ENCODE peak calls at places on chromosomes 1 and 21, in seven cellular contexts. X, L, G, U, J, T and A are unnamed samples.
A peak's percentile ranks its signal among the peaks of the same experiment; 100 is the strongest.

GRCh38 chr1:36835696-36836095 is 198.6 kb downstream of the GRIK3 start:
- DNase-seq in X (no peak), L (no peak), G (no peak), U (no peak), J (no peak), T (no peak), A (no peak)

GRCh38 chr1:197083474-197083873 is 16.4 kb upstream of the F13B start:
- DNase-seq in X (no peak), L (no peak), G (no peak), U (no peak), J (no peak), T (no peak), A (no peak)

GRCh38 chr1:21537511-21537931 is 28.3 kb downstream of the ALPL start:
- DNase-seq in X (no peak), L (no peak), G (no peak), U (peak; percentile 64), J (no peak), T (no peak), A (peak; percentile 42)

GRCh38 chr1:111369645-111370044 is 57.9 kb downstream of the OVGP1 start:
- DNase-seq in X (no peak), L (no peak), G (no peak), U (no peak), J (no peak), T (no peak), A (peak; percentile 68)

GRCh38 chr1:226519741-226520598 is 28.6 kb upstream of the STUM start:
- DNase-seq in X (no peak), L (no peak), G (no peak), U (peak; percentile 76), J (no peak), T (no peak), A (no peak)

GRCh38 chr1:168762473-168762872 is 33.5 kb upstream of the DPT start:
- DNase-seq in X (no peak), L (no peak), G (no peak), U (no peak), J (no peak), T (no peak), A (no peak)

GRCh38 chr1:119859647-119860046 is 36.7 kb downstream of the ADAM30 start:
- DNase-seq in X (no peak), L (peak; percentile 16), G (no peak), U (no peak), J (peak; percentile 73), T (no peak), A (no peak)

GRCh38 chr1:181394766-181395165 is 88.6 kb upstream of the CACNA1E start:
- DNase-seq in X (no peak), L (no peak), G (no peak), U (no peak), J (no peak), T (no peak), A (no peak)

GRCh38 chr1:45843474-45843905 is 40.1 kb downstream of the MAST2 start:
- DNase-seq in X (no peak), L (peak; percentile 27), G (no peak), U (no peak), J (peak; percentile 87), T (no peak), A (no peak)

GRCh38 chr1:8096105-8097011 is 70.2 kb upstream of the ERRFI1 start:
- DNase-seq in X (no peak), L (peak; percentile 67), G (no peak), U (no peak), J (peak; percentile 81), T (no peak), A (no peak)

GRCh38 chr1:202291961-202292712 is 49.6 kb downstream of the UBE2T start:
- DNase-seq in X (no peak), L (peak; percentile 43), G (no peak), U (no peak), J (peak; percentile 86), T (no peak), A (no peak)

GRCh38 chr1:223827193-223827663 is 18.5 kb downstream of the TP53BP2 start:
- DNase-seq in X (no peak), L (no peak), G (no peak), U (no peak), J (peak; percentile 64), T (no peak), A (no peak)

GRCh38 chr1:20896824-20897223 is 109.7 kb upstream of the HP1BP3 start:
- DNase-seq in X (no peak), L (peak; percentile 33), G (no peak), U (no peak), J (peak; percentile 92), T (no peak), A (no peak)

GRCh38 chr1:168288311-168289052 is 7.8 kb downstream of the TBX19 start:
- DNase-seq in X (peak; percentile 17), L (peak; percentile 34), G (no peak), U (no peak), J (peak; percentile 86), T (no peak), A (no peak)

GRCh38 chr1:248756636-248757035 is 1.1 kb upstream of the LYPD8 start:
- DNase-seq in X (no peak), L (no peak), G (no peak), U (no peak), J (no peak), T (no peak), A (no peak)

GRCh38 chr1:23394664-23395063 is 25.0 kb upstream of the ZNF436 start:
- DNase-seq in X (no peak), L (peak; percentile 50), G (peak; percentile 47), U (peak; percentile 84), J (peak; percentile 87), T (peak; percentile 70), A (peak; percentile 46)

GRCh38 chr1:89602871-89603404 is 30.0 kb upstream of the LRRC8C start:
- DNase-seq in X (no peak), L (no peak), G (no peak), U (no peak), J (no peak), T (no peak), A (no peak)

GRCh38 chr1:15038232-15039016 is 115.1 kb upstream of the TMEM51 start:
- DNase-seq in X (no peak), L (no peak), G (no peak), U (peak; percentile 83), J (peak; percentile 55), T (no peak), A (no peak)

GRCh38 chr1:113930499-113931161 is 1.5 kb downstream of the HIPK1 start:
- DNase-seq in X (peak; percentile 31), L (no peak), G (no peak), U (peak; percentile 57), J (peak; percentile 66), T (peak; percentile 53), A (no peak)

GRCh38 chr1:6080469-6080868 is 34.8 kb downstream of the KCNAB2 start:
- DNase-seq in X (no peak), L (no peak), G (no peak), U (peak; percentile 70), J (no peak), T (no peak), A (no peak)

GRCh38 chr21:42674351-42674940 is 21.0 kb downstream of the PDE9A start:
- DNase-seq in X (no peak), L (no peak), G (no peak), U (peak; percentile 82), J (peak; percentile 17), T (peak; percentile 69), A (no peak)